ENCODE peak calls at places on chromosomes 5 and 9, in five cellular contexts. S is HTR-8/SVneo, A is progenitor cell of endocrine pancreas, Q is NCI-H345, N is NCI-H146. V is an unnamed sample.

GRCh38 chr9:37564114-37564513 is 12.1 kb downstream of the FBXO10 start:
- DNase-seq in S (no peak), A (no peak), Q (no peak), N (no peak), V (no peak)

GRCh38 chr5:146007973-146008372 is 71.6 kb downstream of the SH3RF2 start:
- DNase-seq in S (no peak), A (no peak), Q (no peak), N (no peak), V (no peak)

GRCh38 chr5:142181096-142181495 is 72.5 kb downstream of the NDFIP1 start:
- DNase-seq in S (no peak), A (no peak), Q (no peak), N (no peak), V (no peak)

GRCh38 chr5:20166496-20166895 is 178.5 kb upstream of the CDH18 start:
- DNase-seq in S (no peak), A (no peak), Q (no peak), N (no peak), V (no peak)

GRCh38 chr5:43839218-43839617 is 236.2 kb downstream of the NNT start:
- DNase-seq in S (no peak), A (no peak), Q (no peak), N (no peak), V (peak)

GRCh38 chr5:176543428-176544182 is 5.5 kb upstream of the CDHR2 start:
- DNase-seq in S (peak), A (peak), Q (peak), N (peak), V (no peak)

GRCh38 chr5:171537463-171537862 is 118.0 kb downstream of the FGF18 start:
- DNase-seq in S (no peak), A (no peak), Q (no peak), N (no peak), V (no peak)

GRCh38 chr5:106454651-106455415 is 1215.9 kb downstream of the EFNA5 start:
- DNase-seq in S (no peak), A (no peak), Q (no peak), N (peak), V (no peak)

GRCh38 chr5:61004448-61004847 is 59.4 kb downstream of the NDUFAF2 start:
- DNase-seq in S (no peak), A (no peak), Q (no peak), N (no peak), V (no peak)

GRCh38 chr5:150781706-150782614 is 3.4 kb downstream of the SMIM3 start:
- DNase-seq in S (no peak), A (no peak), Q (peak), N (no peak), V (peak)

GRCh38 chr5:91383956-91384300 is 811 bp upstream of the ARRDC3 start:
- DNase-seq in S (no peak), A (no peak), Q (peak), N (no peak), V (no peak)

GRCh38 chr5:133580618-133581017 is 31.7 kb downstream of the FSTL4 start:
- DNase-seq in S (no peak), A (no peak), Q (no peak), N (no peak), V (no peak)

GRCh38 chr9:127979333-127980055 is 1.3 kb downstream of the EEIG1 start:
- DNase-seq in S (no peak), A (no peak), Q (peak), N (peak), V (no peak)

GRCh38 chr9:131500939-131501541 is 1.7 kb upstream of the POMT1 start:
- DNase-seq in S (no peak), A (no peak), Q (no peak), N (no peak), V (no peak)

GRCh38 chr5:55151923-55152842 is 7.8 kb upstream of the GPX8 start:
- DNase-seq in S (no peak), A (no peak), Q (no peak), N (no peak), V (peak)

GRCh38 chr9:97518909-97519307 is 17.4 kb downstream of the TMOD1 start:
- DNase-seq in S (peak), A (no peak), Q (no peak), N (no peak), V (peak)

GRCh38 chr5:29113516-29113915 is 2075.1 kb upstream of the CDH9 start:
- DNase-seq in S (no peak), A (no peak), Q (no peak), N (no peak), V (no peak)

GRCh38 chr9:105248691-105249090 is 4.2 kb downstream of the SLC44A1 start:
- DNase-seq in S (no peak), A (no peak), Q (no peak), N (no peak), V (no peak)

GRCh38 chr5:83993803-83994202 is 273.1 kb upstream of the HAPLN1 start:
- DNase-seq in S (no peak), A (no peak), Q (no peak), N (no peak), V (no peak)